ENCODE peak calls at places on chromosomes 4 and X, in four cellular contexts. B is fibroblast of the aortic adventitia, A is dorsolateral prefrontal cortex, G is type B pancreatic cell. Q is an unnamed sample.

GRCh38 chr4:627347-627746 is 2.0 kb downstream of the PDE6B start:
- DNase-seq in B (no peak), A (no peak), G (no peak), Q (no peak)

GRCh38 chr4:26288308-26288982 is 32.4 kb upstream of the RBPJ start:
- DNase-seq in B (peak), A (no peak), G (no peak), Q (no peak)

GRCh38 chr4:102715057-102715456 is 45.7 kb downstream of the MANBA start:
- DNase-seq in B (peak), A (no peak), G (no peak), Q (no peak)

GRCh38 chrX:7146026-7146702 is 1.3 kb upstream of the STS start:
- DNase-seq in B (no peak), A (no peak), G (no peak), Q (no peak)

GRCh38 chr4:80062527-80062926 is 10.5 kb downstream of the ANTXR2 start:
- DNase-seq in B (no peak), A (no peak), G (no peak), Q (no peak)

GRCh38 chrX:68299923-68300322 is 133.4 kb downstream of the OPHN1 start:
- DNase-seq in B (peak), A (no peak), G (no peak), Q (no peak)

GRCh38 chr4:7390366-7390765 is 44.4 kb downstream of the PSAPL1 start:
- DNase-seq in B (no peak), A (peak), G (peak), Q (no peak)

GRCh38 chrX:130393451-130394074 is 8.1 kb upstream of the GPR119 start:
- DNase-seq in B (peak), A (peak), G (no peak), Q (no peak)

GRCh38 chrX:5113128-5113527 is 1115.5 kb downstream of the NLGN4X start:
- DNase-seq in B (no peak), A (no peak), G (no peak), Q (no peak)

GRCh38 chrX:111083101-111083500 is 12.9 kb upstream of the PAK3 start:
- DNase-seq in B (no peak), A (no peak), G (no peak), Q (no peak)

GRCh38 chr4:140213736-140214135 is 59.8 kb upstream of the MAML3 start:
- DNase-seq in B (peak), A (no peak), G (no peak), Q (no peak)

GRCh38 chr4:128039568-128039967 is 21.5 kb upstream of the LARP1B start:
- DNase-seq in B (no peak), A (no peak), G (no peak), Q (no peak)
- TF ChIP-seq CTCF in B (no peak), A (no peak), G (no peak), Q (no peak)

DNA sequence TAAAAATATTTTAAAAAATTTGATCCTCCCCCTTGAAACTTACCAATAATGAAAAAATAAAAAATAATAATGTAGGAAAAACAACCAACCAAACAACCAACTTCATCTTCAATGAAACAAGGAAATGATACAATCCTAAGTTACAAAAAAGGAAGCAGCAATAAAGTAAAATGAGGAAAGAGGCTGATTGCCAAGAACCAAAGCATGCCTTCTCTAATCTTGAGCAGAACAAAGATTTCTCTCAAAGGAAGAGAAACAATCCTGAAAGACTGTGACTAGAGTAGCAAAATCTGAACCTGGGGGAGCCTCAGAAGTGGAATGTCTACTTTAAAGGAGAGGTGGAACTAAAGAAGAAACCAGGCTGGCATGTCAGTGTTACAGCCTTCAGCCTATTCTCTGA is 10.9 kb upstream of the WDFY3 start:
- DNase-seq in B (no peak), A (no peak), G (no peak), Q (no peak)
- TF ChIP-seq CTCF in B (no peak), A (no peak), G (no peak), Q (no peak)

GRCh38 chr4:17580969-17581368 is 4.0 kb downstream of the LAP3 start:
- DNase-seq in B (peak), A (no peak), G (no peak), Q (no peak)
- TF ChIP-seq CTCF in B (no peak), A (no peak), G (no peak), Q (no peak)

GRCh38 chrX:23008431-23009099 is 8.8 kb downstream of the DDX53 start:
- DNase-seq in B (peak), A (no peak), G (no peak), Q (no peak)
- TF ChIP-seq CTCF in B (peak), A (peak), G (peak), Q (no peak)

GRCh38 chrX:154374361-154375155 is at the start of gene FLNA:
- DNase-seq in B (no peak), A (no peak), G (no peak), Q (peak)
- TF ChIP-seq CTCF in B (no peak), A (no peak), G (peak), Q (no peak)

GRCh38 chrX:108216405-108216804 is 124.8 kb downstream of the ATG4A start:
- DNase-seq in B (peak), A (no peak), G (no peak), Q (no peak)
- TF ChIP-seq CTCF in B (no peak), A (no peak), G (no peak), Q (no peak)

DNA sequence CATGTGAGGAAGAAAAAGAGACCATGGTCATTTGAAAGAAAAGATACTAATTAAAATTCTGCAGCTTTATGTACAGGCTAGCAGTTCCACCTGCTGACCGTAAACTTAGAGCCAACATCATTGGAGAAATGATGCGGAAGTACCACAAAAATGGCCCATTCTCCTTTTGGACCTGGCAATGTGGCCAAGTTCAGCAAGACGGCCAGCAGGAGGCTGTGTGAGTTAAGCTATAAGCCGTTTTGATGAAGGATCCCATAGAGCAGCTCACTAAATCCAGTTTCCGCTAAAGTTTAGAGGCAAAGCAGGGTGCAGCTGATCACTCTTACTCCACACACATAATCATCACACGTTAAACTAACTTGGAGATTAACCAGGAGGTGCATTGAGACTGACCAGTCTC is 133.8 kb downstream of the LDB2 start:
- DNase-seq in B (no peak), A (no peak), G (no peak), Q (no peak)
- TF ChIP-seq CTCF in B (peak), A (peak), G (peak), Q (no peak)

GRCh38 chr4:3434891-3435683 is 6.7 kb upstream of the HGFAC start:
- DNase-seq in B (no peak), A (no peak), G (no peak), Q (no peak)
- TF ChIP-seq CTCF in B (no peak), A (no peak), G (peak), Q (no peak)

DNA sequence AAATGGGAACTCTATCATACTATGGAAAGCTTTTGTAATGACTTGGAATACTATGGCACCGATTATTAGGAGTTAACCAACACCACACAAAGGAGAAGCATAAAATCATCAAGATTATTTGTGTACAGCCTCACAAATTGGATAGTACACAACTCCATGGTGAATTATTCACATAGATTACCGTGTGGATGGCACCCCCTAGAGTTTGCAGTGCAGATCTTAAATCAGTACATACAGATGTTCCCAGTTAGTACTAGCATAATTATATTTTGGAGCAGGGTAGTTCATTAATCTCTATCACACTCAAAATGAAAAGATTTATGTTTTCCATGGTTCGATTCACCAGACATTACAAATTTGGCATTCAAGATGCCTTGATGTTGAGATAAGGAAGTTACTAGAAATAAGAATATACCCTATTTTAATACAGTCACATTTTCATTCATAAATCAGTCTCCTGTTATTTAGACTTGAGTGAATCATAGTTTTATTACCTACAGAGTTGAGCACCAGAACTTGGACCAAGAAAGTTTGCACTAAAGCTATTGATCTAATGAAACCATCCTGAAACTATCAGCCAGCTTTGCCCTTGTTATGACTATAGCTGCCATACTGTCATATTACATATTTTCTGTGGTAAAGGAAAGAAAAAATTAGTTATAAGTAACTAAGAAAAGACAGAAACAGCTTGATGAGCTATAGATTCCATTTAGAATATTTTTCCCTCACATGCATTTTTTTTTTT is 531.8 kb downstream of the GLUD2 start:
- DNase-seq in B (peak), A (no peak), G (no peak), Q (no peak)
- TF ChIP-seq CTCF in B (peak), A (peak), G (peak), Q (no peak)

Q was measured in activated B cell treated with CpG ODN at 0.5 μM for 24 hours.